ENCODE peak calls at places on chromosome 20, in four cellular contexts. I, G, Q and T are unnamed samples.

GRCh38 chr20:39698706-39699211 is 736.6 kb downstream of the DHX35 start:
- DNase-seq in I (no peak), G (no peak), Q (no peak), T (no peak)

GRCh38 chr20:57672164-57672563 is 37.7 kb downstream of the PMEPA1 start:
- DNase-seq in I (no peak), G (no peak), Q (no peak), T (no peak)

GRCh38 chr20:57391439-57392129 is 388 bp downstream of the RBM38 start:
- DNase-seq in I (no peak), G (no peak), Q (no peak), T (no peak)

GRCh38 chr20:38588303-38588702 is 7.3 kb downstream of the ADIG start:
- DNase-seq in I (no peak), G (no peak), Q (no peak), T (no peak)

GRCh38 chr20:10864076-10864672 is 190.4 kb upstream of the JAG1 start:
- DNase-seq in I (no peak), G (no peak), Q (no peak), T (no peak)

GRCh38 chr20:6780414-6780813 is 12.9 kb downstream of the BMP2 start:
- DNase-seq in I (no peak), G (no peak), Q (no peak), T (no peak)

GRCh38 chr20:62355527-62356142 is 11.5 kb downstream of the LAMA5 start:
- DNase-seq in I (no peak), G (no peak), Q (no peak), T (peak; percentile 65)

GRCh38 chr20:63540417-63541186 is 3.4 kb upstream of the PTK6 start:
- DNase-seq in I (no peak), G (no peak), Q (no peak), T (no peak)

GRCh38 chr20:32127347-32127746 is 17.8 kb downstream of the TM9SF4 start:
- DNase-seq in I (no peak), G (no peak), Q (no peak), T (no peak)

GRCh38 chr20:58675146-58675584 is 17.4 kb upstream of the NPEPL1 start:
- DNase-seq in I (no peak), G (no peak), Q (no peak), T (no peak)

GRCh38 chr20:21523895-21524294 is 10.0 kb upstream of the NKX2-2 start:
- DNase-seq in I (no peak), G (no peak), Q (no peak), T (no peak)

GRCh38 chr20:44599715-44600114 is 17.3 kb downstream of the PKIG start:
- DNase-seq in I (no peak), G (no peak), Q (no peak), T (no peak)

GRCh38 chr20:14888172-14888571 is 550.8 kb upstream of the FLRT3 start:
- DNase-seq in I (no peak), G (no peak), Q (no peak), T (no peak)

GRCh38 chr20:49717693-49718092 is 4.0 kb upstream of the B4GALT5 start:
- DNase-seq in I (no peak), G (peak; percentile 69), Q (no peak), T (peak; percentile 55)

GRCh38 chr20:9028419-9028818 is 40.5 kb upstream of the PLCB4 start:
- DNase-seq in I (no peak), G (no peak), Q (no peak), T (no peak)

GRCh38 chr20:9035129-9035528 is 33.8 kb upstream of the PLCB4 start:
- DNase-seq in I (no peak), G (no peak), Q (no peak), T (no peak)

GRCh38 chr20:9036593-9036992 is 32.3 kb upstream of the PLCB4 start:
- DNase-seq in I (no peak), G (no peak), Q (no peak), T (no peak)

GRCh38 chr20:9031951-9032350 is 36.9 kb upstream of the PLCB4 start:
- DNase-seq in I (no peak), G (no peak), Q (no peak), T (no peak)

GRCh38 chr20:9032758-9033157 is 36.1 kb upstream of the PLCB4 start:
- DNase-seq in I (no peak), G (no peak), Q (no peak), T (no peak)
- TF ChIP-seq SIN3A in I (no peak), G (no peak), Q (no peak), T (no peak)

DNA sequence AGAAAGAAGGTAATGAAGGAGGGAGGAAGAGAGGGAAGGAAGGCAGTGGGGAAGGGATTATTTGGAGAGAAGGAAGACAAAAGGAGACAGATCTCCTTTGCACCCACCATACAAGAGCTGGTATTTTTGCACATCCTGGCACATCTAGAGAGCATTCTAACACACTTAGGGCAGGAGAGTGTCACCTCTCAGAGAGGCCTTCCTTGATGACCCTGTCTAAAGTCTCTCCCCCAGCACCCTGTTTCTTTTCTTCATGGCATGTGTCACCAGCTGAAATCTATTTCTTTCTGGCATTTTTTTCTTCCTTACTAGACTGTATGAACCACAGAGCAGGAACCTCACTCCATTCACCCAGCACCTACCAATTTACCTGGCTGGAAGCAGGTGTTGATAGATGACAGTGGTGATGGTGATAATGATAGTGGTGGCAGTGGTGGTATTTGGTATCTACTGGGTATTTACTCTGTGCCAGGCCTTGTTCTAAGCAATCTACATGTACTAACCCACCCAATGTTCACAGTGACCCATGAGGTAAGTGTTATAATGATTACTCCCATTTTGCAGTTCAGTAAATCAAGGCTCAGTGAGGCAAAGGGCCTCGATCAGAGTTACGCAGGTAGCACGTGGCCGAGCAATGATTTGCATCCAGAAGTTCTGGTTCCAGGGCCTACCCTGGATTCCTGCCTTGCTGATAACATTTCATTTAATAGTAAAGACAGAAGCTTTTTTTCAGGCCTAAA is 131.8 kb downstream of the NFATC2 start:
- DNase-seq in I (no peak), G (no peak), Q (no peak), T (no peak)
- TF ChIP-seq SIN3A in I (no peak), G (no peak), Q (no peak), T (no peak)

GRCh38 chr20:59997886-59998285 is 39.7 kb downstream of the CDH26 start:
- DNase-seq in I (no peak), G (no peak), Q (no peak), T (no peak)

GRCh38 chr20:60000271-60001026 is 42.2 kb downstream of the CDH26 start:
- DNase-seq in I (no peak), G (no peak), Q (no peak), T (no peak)

GRCh38 chr20:60001027-60001567 is 42.9 kb downstream of the CDH26 start:
- DNase-seq in I (no peak), G (no peak), Q (no peak), T (no peak)

GRCh38 chr20:59996112-59996511 is 37.9 kb downstream of the CDH26 start:
- DNase-seq in I (no peak), G (no peak), Q (no peak), T (no peak)

GRCh38 chr20:59999502-59999901 is 41.3 kb downstream of the CDH26 start:
- DNase-seq in I (no peak), G (no peak), Q (no peak), T (no peak)
- TF ChIP-seq SIN3A in I (no peak), G (no peak), Q (no peak), T (no peak)

GRCh38 chr20:4973330-4974097 is 27.8 kb downstream of the SLC23A2 start:
- DNase-seq in I (no peak), G (peak; percentile 74), Q (peak; percentile 85), T (peak; percentile 99)
- TF ChIP-seq SIN3A in I (no peak), G (no peak), Q (no peak), T (no peak)

GRCh38 chr20:1741309-1742048 is 83.9 kb upstream of the SIRPG start:
- DNase-seq in I (no peak), G (no peak), Q (no peak), T (no peak)
- TF ChIP-seq SIN3A in I (no peak), G (no peak), Q (no peak), T (no peak)

GRCh38 chr20:19973920-19974620 is 43.1 kb upstream of the NAA20 start:
- DNase-seq in I (no peak), G (no peak), Q (no peak), T (no peak)
- TF ChIP-seq SIN3A in I (no peak), G (no peak), Q (no peak), T (no peak)

DNA sequence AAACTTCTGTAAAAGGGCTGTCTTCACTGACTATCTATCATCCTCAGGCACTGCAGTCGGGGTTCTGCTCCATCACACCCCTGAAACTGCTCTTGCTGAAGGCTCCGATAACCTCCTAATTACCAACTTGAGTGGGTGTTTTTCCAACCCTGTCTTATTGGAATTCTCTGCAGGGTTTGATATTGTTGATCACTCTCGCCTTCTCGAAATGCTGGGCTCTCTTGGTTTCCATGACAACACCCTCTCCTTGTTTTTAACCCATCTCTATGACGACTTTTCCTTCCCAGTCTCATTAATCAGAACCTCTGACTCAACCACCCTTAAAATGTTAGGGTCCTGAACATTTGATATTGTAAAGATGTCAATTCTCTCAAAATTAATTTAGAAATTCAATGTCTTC is 39.4 kb upstream of the NNAT start:
- DNase-seq in I (no peak), G (no peak), Q (no peak), T (no peak)
- TF ChIP-seq SIN3A in I (no peak), G (no peak), Q (no peak), T (no peak)

GRCh38 chr20:3653921-3654320 is 9.3 kb downstream of the GFRA4 start:
- DNase-seq in I (no peak), G (no peak), Q (no peak), T (no peak)

GRCh38 chr20:3648941-3649340 is 14.3 kb downstream of the GFRA4 start:
- DNase-seq in I (no peak), G (no peak), Q (no peak), T (no peak)

GRCh38 chr20:3652217-3652616 is 11.0 kb downstream of the GFRA4 start:
- DNase-seq in I (no peak), G (no peak), Q (no peak), T (no peak)

GRCh38 chr20:3652646-3653596 is 10.3 kb downstream of the GFRA4 start:
- DNase-seq in I (no peak), G (no peak), Q (no peak), T (no peak)

GRCh38 chr20:3651204-3651970 is 11.8 kb downstream of the GFRA4 start:
- DNase-seq in I (no peak), G (no peak), Q (no peak), T (no peak)
- TF ChIP-seq SIN3A in I (no peak), G (no peak), Q (no peak), T (no peak)

DNA sequence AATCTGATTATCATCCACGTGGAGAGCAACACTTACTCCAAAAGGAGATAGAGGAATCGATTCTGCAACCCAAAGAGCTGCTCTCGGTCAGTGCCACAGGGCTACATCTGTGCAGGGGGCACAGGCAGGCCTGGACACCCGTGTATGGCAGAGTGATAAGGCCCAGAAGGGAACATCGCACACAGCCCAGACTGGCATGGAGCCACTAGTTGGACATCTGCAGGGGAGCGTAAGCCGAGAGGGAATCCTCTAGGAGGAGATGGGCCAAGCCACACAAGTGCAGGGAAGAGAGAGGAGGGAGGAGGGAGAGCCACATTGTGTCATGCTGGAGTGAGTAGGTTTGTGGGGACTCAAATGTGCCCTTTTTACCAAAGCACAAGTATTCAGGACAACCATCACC is 50.4 kb upstream of the ENTPD6 start:
- DNase-seq in I (no peak), G (no peak), Q (no peak), T (no peak)
- TF ChIP-seq SIN3A in I (no peak), G (no peak), Q (no peak), T (no peak)